ENCODE peak calls at places on chromosomes 11 and 22, in six cellular contexts. X is stimulated activated CD8-positive, alpha-beta memory T cell treated with anti-CD3 and anti-CD28 coated beads, Interleukin-15, amount 100 ng/mL, for 4 hours; D is activated naive CD4-positive, alpha-beta T cell treated with anti-CD3 and anti-CD28 coated beads for 36 hours; V is non-pigmented ciliary epithelial cell; H is K562; W is left ventricle myocardium inferior. Z is an unnamed sample.
A peak's percentile ranks its signal among the peaks of the same experiment; 100 is the strongest.

GRCh38 chr22:38981005-38981658 is 1.0 kb upstream of the APOBEC3B start:
- DNase-seq in X (no peak), H (peak; percentile 61), D (peak; percentile 41), V (no peak), W (no peak), Z (peak; percentile 16)

GRCh38 chr11:43547411-43547718 is 133.2 kb upstream of the HSD17B12 start:
- DNase-seq in X (no peak), W (no peak), V (no peak), D (no peak), H (no peak), Z (no peak)

GRCh38 chr11:68960299-68961071 is 20.3 kb downstream of the MRGPRD start:
- DNase-seq in V (no peak), D (no peak), H (no peak), W (no peak), X (no peak), Z (no peak)

GRCh38 chr22:18033204-18033998 is 9.0 kb upstream of the MICAL3 start:
- DNase-seq in H (no peak), X (no peak), W (no peak), D (no peak), V (no peak), Z (no peak)

GRCh38 chr11:92048415-92048814 is 176.2 kb upstream of the FAT3 start:
- DNase-seq in H (peak; percentile 14), V (no peak), W (no peak), D (no peak), X (no peak), Z (peak; percentile 4)

GRCh38 chr11:70109006-70109405 is 30.9 kb downstream of the ANO1 start:
- DNase-seq in X (no peak), D (no peak), W (no peak), H (no peak), V (no peak), Z (peak; percentile 70)

GRCh38 chr22:40203568-40203967 is 25.8 kb downstream of the TNRC6B start:
- DNase-seq in H (no peak), W (no peak), X (no peak), V (no peak), D (peak; percentile 65), Z (no peak)

GRCh38 chr22:36365020-36365411 is 22.8 kb downstream of the MYH9 start:
- DNase-seq in W (peak; percentile 44), V (peak; percentile 77), X (peak; percentile 78), D (peak; percentile 98), H (peak; percentile 82), Z (peak; percentile 84)

GRCh38 chr11:82811369-82811768 is 77.7 kb upstream of the FAM181B start:
- DNase-seq in H (no peak), V (no peak), X (no peak), D (no peak), W (no peak), Z (peak; percentile 11)

GRCh38 chr22:21102659-21103267 is 57.0 kb downstream of the LRRC74B start:
- DNase-seq in V (no peak), D (peak; percentile 89), W (peak; percentile 66), H (peak; percentile 98), X (peak; percentile 37), Z (peak; percentile 93)

GRCh38 chr11:121389651-121390050 is 62.5 kb upstream of the SORL1 start:
- DNase-seq in D (no peak), V (no peak), W (peak; percentile 67), X (no peak), H (no peak), Z (peak; percentile 59)

GRCh38 chr22:45428391-45429385 is 15.2 kb downstream of the RIBC2 start:
- DNase-seq in X (no peak), W (no peak), H (no peak), V (no peak), D (no peak), Z (no peak)

GRCh38 chr11:100719362-100719761 is 32.3 kb downstream of the ARHGAP42 start:
- DNase-seq in X (no peak), D (no peak), W (no peak), H (no peak), V (no peak), Z (peak; percentile 39)

GRCh38 chr11:113977071-113977490 is 2.2 kb downstream of the HTR3A start:
- DNase-seq in V (no peak), H (no peak), W (no peak), D (no peak), X (no peak), Z (no peak)

GRCh38 chr11:132278801-132279574 is 908.6 kb downstream of the NTM start:
- DNase-seq in W (no peak), V (peak; percentile 40), H (no peak), D (peak; percentile 7), X (no peak), Z (no peak)

GRCh38 chr11:104091281-104092071 is 55.0 kb downstream of the DDI1 start:
- DNase-seq in W (no peak), D (no peak), X (no peak), H (no peak), V (no peak), Z (no peak)

GRCh38 chr11:47257518-47258316 is at the start of gene NR1H3:
- DNase-seq in D (no peak), H (peak; percentile 77), X (no peak), V (no peak), W (peak; percentile 86), Z (peak; percentile 85)

GRCh38 chr22:33438273-33438672 is 380.1 kb upstream of the SYN3 start:
- DNase-seq in H (peak; percentile 0), X (no peak), W (no peak), D (peak; percentile 5), V (peak; percentile 17), Z (no peak)

GRCh38 chr11:36069576-36070214 is 125.8 kb downstream of the LDLRAD3 start:
- DNase-seq in V (no peak), H (no peak), W (no peak), D (no peak), X (no peak), Z (peak; percentile 56)

GRCh38 chr22:36536717-36537116 is 7.8 kb upstream of the EIF3D start:
- DNase-seq in V (no peak), W (no peak), D (no peak), X (no peak), H (no peak), Z (no peak)

GRCh38 chr11:65961267-65962135 is at the start of gene SART1:
- DNase-seq in X (peak; percentile 93), H (peak; percentile 99), W (peak; percentile 98), V (peak; percentile 80), D (peak; percentile 98), Z (peak; percentile 98)

GRCh38 chr11:6438979-6439571 is 1.7 kb downstream of the HPX start:
- DNase-seq in W (no peak), X (no peak), V (no peak), D (peak; percentile 67), H (peak; percentile 71), Z (peak; percentile 71)

GRCh38 chr22:29216873-29217666 is 11.4 kb downstream of the EMID1 start:
- DNase-seq in X (no peak), D (no peak), V (no peak), W (no peak), H (no peak), Z (no peak)

GRCh38 chr11:29913352-29913751 is 103.5 kb downstream of the KCNA4 start:
- DNase-seq in X (no peak), W (no peak), V (no peak), D (no peak), H (no peak), Z (no peak)

GRCh38 chr11:124482362-124483147 is 37.1 kb upstream of the OR8B8 start:
- DNase-seq in V (no peak), D (no peak), H (peak; percentile 33), X (no peak), W (no peak), Z (peak; percentile 29)

GRCh38 chr11:35466058-35466457 is 46.7 kb upstream of the SLC1A2 start:
- DNase-seq in D (no peak), X (no peak), W (no peak), V (no peak), H (no peak), Z (no peak)

GRCh38 chr11:66970808-66971442 is 4.2 kb upstream of the C11orf86 start:
- DNase-seq in D (peak; percentile 40), X (no peak), V (peak; percentile 100), W (no peak), H (peak; percentile 47), Z (no peak)

GRCh38 chr22:33888821-33889220 is 31.5 kb downstream of the LARGE1 start:
- DNase-seq in X (no peak), V (no peak), W (no peak), D (no peak), H (no peak), Z (no peak)

GRCh38 chr22:44024288-44024908 is at the start of gene PARVB:
- DNase-seq in H (peak; percentile 33), W (peak; percentile 55), V (no peak), D (no peak), X (peak; percentile 12), Z (peak; percentile 22)

GRCh38 chr11:134045799-134046635 is 22.9 kb upstream of the JAM3 start:
- DNase-seq in X (no peak), V (no peak), D (peak; percentile 51), W (peak; percentile 47), H (no peak), Z (peak; percentile 74)

GRCh38 chr22:30386960-30387848 is at the start of gene RNF215:
- DNase-seq in V (no peak), D (peak; percentile 68), H (peak; percentile 82), X (peak; percentile 60), W (peak; percentile 84), Z (peak; percentile 93)